ENCODE peak calls at places on chromosomes 12 and 14, in six cellular contexts. Q is tibial nerve, A is transverse colon, S is A549, V is H1, P is sigmoid colon. Y is an unnamed sample.

GRCh38 chr12:66503746-66504145 is 175.1 kb downstream of the GRIP1 start:
- DNase-seq in Q (no peak), A (no peak), S (no peak), V (no peak), P (no peak), Y (no peak)

GRCh38 chr12:82517027-82517426 is 158.7 kb downstream of the METTL25 start:
- DNase-seq in Q (no peak), A (no peak), S (peak), V (no peak), P (no peak), Y (no peak)

GRCh38 chr14:60090864-60091519 is 731 bp upstream of the PCNX4 start:
- DNase-seq in Q (peak), A (peak), S (peak), V (no peak), P (peak), Y (peak)

GRCh38 chr14:59254146-59254910 is 65.9 kb downstream of the DAAM1 start:
- DNase-seq in Q (peak), A (peak), S (peak), V (no peak), P (peak), Y (peak)

GRCh38 chr12:94535614-94535932 is 75.9 kb upstream of the CEP83 start:
- DNase-seq in Q (no peak), A (no peak), S (no peak), V (no peak), P (no peak), Y (no peak)

GRCh38 chr14:91202234-91202974 is 42.1 kb downstream of the GPR68 start:
- DNase-seq in Q (no peak), A (no peak), S (no peak), V (no peak), P (peak), Y (no peak)

GRCh38 chr14:42563313-42563712 is 956.6 kb downstream of the LRFN5 start:
- DNase-seq in Q (no peak), A (no peak), S (no peak), V (no peak), P (no peak), Y (no peak)

GRCh38 chr14:53458368-53458814 is 305.3 kb upstream of the DDHD1 start:
- DNase-seq in Q (no peak), A (no peak), S (peak), V (no peak), P (no peak), Y (no peak)

GRCh38 chr14:68239988-68240387 is 420.4 kb downstream of the RAD51B start:
- DNase-seq in Q (no peak), A (peak), S (no peak), V (no peak), P (peak), Y (no peak)

GRCh38 chr12:41424651-41425050 is 236.5 kb downstream of the PDZRN4 start:
- DNase-seq in Q (no peak), A (no peak), S (no peak), V (no peak), P (no peak), Y (no peak)

GRCh38 chr14:85415015-85415712 is 114.8 kb upstream of the FLRT2 start:
- DNase-seq in Q (peak), A (no peak), S (peak), V (peak), P (peak), Y (peak)

GRCh38 chr12:43347026-43347425 is 205.0 kb downstream of the ADAMTS20 start:
- DNase-seq in Q (no peak), A (no peak), S (no peak), V (no peak), P (no peak), Y (no peak)

GRCh38 chr12:122948605-122949004 is 17.7 kb downstream of the ABCB9 start:
- DNase-seq in Q (no peak), A (no peak), S (no peak), V (no peak), P (no peak), Y (no peak)

GRCh38 chr12:15278816-15279658 is 43.3 kb upstream of the PTPRO start:
- DNase-seq in Q (peak), A (peak), S (no peak), V (no peak), P (peak), Y (peak)

GRCh38 chr12:132342828-132343227 is 13.4 kb upstream of the GALNT9 start:
- DNase-seq in Q (no peak), A (no peak), S (no peak), V (no peak), P (no peak), Y (no peak)

GRCh38 chr12:132344181-132344580 is 14.8 kb upstream of the GALNT9 start:
- DNase-seq in Q (no peak), A (no peak), S (no peak), V (no peak), P (no peak), Y (no peak)

GRCh38 chr12:132343294-132343972 is 14.0 kb upstream of the GALNT9 start:
- DNase-seq in Q (no peak), A (peak), S (no peak), V (no peak), P (peak), Y (no peak)

GRCh38 chr12:132341318-132342050 is 12.1 kb upstream of the GALNT9 start:
- DNase-seq in Q (no peak), A (no peak), S (no peak), V (no peak), P (no peak), Y (no peak)

DNA sequence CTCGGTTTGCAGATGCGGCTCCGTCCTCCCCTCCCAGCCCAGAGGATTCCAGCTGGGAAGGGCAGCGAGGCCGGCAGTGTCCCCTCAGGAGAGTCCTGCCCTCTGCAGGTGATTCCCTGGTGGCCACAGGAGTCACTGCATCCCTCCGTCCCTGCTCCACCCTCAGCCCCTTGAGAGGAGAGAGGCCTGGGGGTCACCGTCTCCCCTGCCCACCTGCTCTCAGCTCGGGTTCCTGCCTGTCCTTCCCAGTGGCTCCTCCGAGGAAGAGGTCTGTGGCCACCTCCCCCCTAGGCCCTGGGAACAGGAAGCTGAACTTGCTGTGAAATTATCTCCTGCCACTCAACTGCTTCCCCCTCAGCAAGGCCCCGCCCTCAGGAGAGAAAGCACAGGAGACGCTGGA is 12.9 kb upstream of the GALNT9 start:
- DNase-seq in Q (no peak), A (no peak), S (peak), V (peak), P (no peak), Y (no peak)
- TF ChIP-seq EP300 in Q (no peak), A (no peak), S (no peak), V (no peak), P (no peak), Y (no peak)

GRCh38 chr12:104064031-104064841 is at the start of gene HCFC2:
- DNase-seq in Q (peak), A (peak), S (peak), V (peak), P (peak), Y (peak)
- TF ChIP-seq EP300 in Q (peak), A (no peak), S (no peak), V (no peak), P (no peak), Y (no peak)

GRCh38 chr12:110108309-110109036 is 15.7 kb upstream of the IFT81 start:
- DNase-seq in Q (no peak), A (no peak), S (peak), V (no peak), P (no peak), Y (no peak)

GRCh38 chr12:110111476-110112334 is 12.5 kb upstream of the IFT81 start:
- DNase-seq in Q (no peak), A (no peak), S (peak), V (no peak), P (no peak), Y (no peak)

GRCh38 chr12:110107369-110108281 is 16.5 kb upstream of the IFT81 start:
- DNase-seq in Q (peak), A (peak), S (peak), V (no peak), P (peak), Y (peak)

GRCh38 chr12:110109837-110110535 is 14.2 kb upstream of the IFT81 start:
- DNase-seq in Q (no peak), A (no peak), S (no peak), V (no peak), P (no peak), Y (no peak)

DNA sequence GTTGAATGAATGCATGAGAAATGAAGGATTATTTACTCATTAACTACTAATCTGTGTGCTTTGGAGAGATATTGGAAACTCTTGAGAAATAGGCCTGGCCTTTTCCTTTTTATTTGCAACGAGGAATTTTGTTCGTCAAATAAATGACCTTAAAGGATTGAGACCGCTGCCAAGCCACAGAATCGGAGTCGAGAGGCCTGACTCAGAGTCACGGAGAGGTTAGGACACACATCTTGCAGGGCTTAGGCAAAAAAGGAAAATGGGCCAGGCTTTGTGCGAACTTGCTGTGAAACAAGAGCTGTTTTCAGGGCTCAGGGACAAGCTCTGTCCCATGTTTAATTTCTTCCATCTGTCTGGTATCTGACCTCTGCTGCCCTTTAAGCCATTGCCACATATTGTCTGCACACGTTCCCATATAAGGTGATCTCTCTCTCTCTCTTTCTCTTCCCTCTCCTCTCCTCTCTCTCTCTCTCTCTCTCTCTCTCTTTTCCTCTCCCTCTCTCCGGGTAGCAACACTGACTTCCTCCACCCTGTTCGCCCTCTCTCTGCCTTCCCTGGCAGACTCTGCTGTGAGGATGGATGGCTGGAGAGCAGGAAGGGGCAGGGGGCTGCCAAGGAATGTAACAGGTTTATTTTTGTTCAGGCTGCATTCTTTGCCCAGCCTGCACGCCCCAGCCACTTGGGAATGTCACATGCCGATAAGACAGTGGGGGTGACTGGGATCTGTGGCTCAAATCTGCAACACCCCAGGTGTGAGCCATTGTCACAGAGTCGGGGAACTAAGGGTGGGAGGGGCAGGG is 14.9 kb upstream of the IFT81 start:
- DNase-seq in Q (peak), A (peak), S (peak), V (no peak), P (peak), Y (peak)
- TF ChIP-seq EP300 in Q (peak), A (peak), S (peak), V (no peak), P (peak), Y (peak)

DNA sequence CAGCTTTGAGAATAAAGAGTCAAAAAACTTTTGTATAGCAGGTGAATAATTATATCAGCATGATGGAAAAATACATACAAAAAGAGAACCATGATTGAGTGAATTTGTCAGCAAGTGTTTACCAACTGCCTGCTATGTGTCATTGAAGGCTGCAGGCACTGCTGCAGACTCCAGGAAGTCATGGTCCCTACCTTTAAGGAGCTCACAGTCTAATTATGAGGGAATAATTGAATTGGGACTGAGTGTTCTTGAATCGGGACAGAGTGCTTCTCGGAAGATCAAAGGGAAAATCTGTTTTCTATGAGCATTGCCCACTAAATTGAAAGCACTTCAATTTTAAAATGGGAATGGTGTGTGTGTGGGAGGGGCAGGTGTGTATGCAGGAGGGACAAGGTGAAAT is 9.5 kb downstream of the OR10AD1 start:
- DNase-seq in Q (no peak), A (no peak), S (no peak), V (no peak), P (no peak), Y (no peak)
- TF ChIP-seq EP300 in Q (no peak), A (no peak), S (no peak), V (no peak), P (no peak), Y (no peak)

GRCh38 chr14:89391556-89391955 is 25.5 kb downstream of the FOXN3 start:
- DNase-seq in Q (no peak), A (no peak), S (no peak), V (no peak), P (peak), Y (no peak)

GRCh38 chr14:89393346-89393745 is 23.7 kb downstream of the FOXN3 start:
- DNase-seq in Q (no peak), A (no peak), S (no peak), V (no peak), P (peak), Y (no peak)

GRCh38 chr14:89388853-89389252 is 28.2 kb downstream of the FOXN3 start:
- DNase-seq in Q (no peak), A (no peak), S (no peak), V (no peak), P (peak), Y (no peak)

GRCh38 chr14:89387922-89388685 is 28.9 kb downstream of the FOXN3 start:
- DNase-seq in Q (no peak), A (no peak), S (no peak), V (no peak), P (no peak), Y (no peak)

GRCh38 chr14:89391123-89391522 is 25.9 kb downstream of the FOXN3 start:
- DNase-seq in Q (no peak), A (no peak), S (no peak), V (no peak), P (peak), Y (no peak)
- TF ChIP-seq EP300 in Q (no peak), A (no peak), S (no peak), V (no peak), P (no peak), Y (no peak)

Y was measured in ovary.